ENCODE peak calls at places on chromosome 14, in nine cellular contexts. E is psoas muscle; Z is neural progenitor cell; U is brain microvascular endothelial cell; O is endothelial cell of umbilical vein; W is naive thymus-derived CD4-positive, alpha-beta T cell; Q is pancreas; N is trophoblast cell; G is stomach. B is an unnamed sample.

GRCh38 chr14:104689620-104690265 is 325 bp downstream of the INF2 start:
- DNase-seq in Z (no peak), U (no peak), E (no peak), G (no peak), Q (no peak), O (no peak), N (no peak), W (no peak), B (no peak)

GRCh38 chr14:60174352-60175254 is 9.4 kb upstream of the DHRS7 start:
- DNase-seq in W (no peak), G (no peak), Q (no peak), U (no peak), Z (no peak), N (no peak), E (no peak), O (no peak), B (no peak)

GRCh38 chr14:96629082-96629481 is 126.9 kb downstream of the PAPOLA start:
- DNase-seq in Q (no peak), U (no peak), E (no peak), O (no peak), W (no peak), G (no peak), Z (no peak), N (no peak), B (no peak)

GRCh38 chr14:54462048-54462447 is 20.9 kb upstream of the CNIH1 start:
- DNase-seq in N (no peak), U (no peak), O (peak), E (no peak), Q (no peak), W (no peak), Z (no peak), G (no peak), B (no peak)

GRCh38 chr14:96264850-96265249 is 8.8 kb downstream of the BDKRB1 start:
- DNase-seq in Q (no peak), U (peak), N (no peak), G (no peak), W (no peak), E (no peak), O (no peak), Z (peak), B (no peak)

GRCh38 chr14:22610931-22611330 is 12.8 kb downstream of the ABHD4 start:
- DNase-seq in Q (no peak), E (no peak), N (no peak), O (no peak), W (no peak), G (no peak), Z (no peak), U (no peak), B (no peak)

GRCh38 chr14:31950760-31951637 is 126.1 kb upstream of the ARHGAP5 start:
- DNase-seq in O (no peak), W (no peak), G (peak), N (peak), Q (no peak), E (peak), U (no peak), Z (peak), B (no peak)

GRCh38 chr14:96203116-96203515 is 1.5 kb upstream of the BDKRB2 start:
- DNase-seq in O (no peak), W (no peak), Z (no peak), E (no peak), Q (no peak), U (no peak), N (no peak), G (no peak), B (no peak)

GRCh38 chr14:57848353-57848752 is 17.5 kb downstream of the SLC35F4 start:
- DNase-seq in G (no peak), W (no peak), Z (no peak), Q (no peak), E (no peak), N (no peak), O (no peak), U (no peak), B (no peak)

GRCh38 chr14:32754209-32754608 is 184.5 kb upstream of the NPAS3 start:
- DNase-seq in U (no peak), G (no peak), Z (no peak), Q (no peak), N (no peak), E (no peak), W (no peak), O (no peak), B (no peak)

GRCh38 chr14:25833341-25834121 is 764.3 kb downstream of the NOVA1 start:
- DNase-seq in U (peak), E (no peak), W (no peak), Q (no peak), G (peak), N (no peak), Z (peak), O (peak), B (no peak)

GRCh38 chr14:63852817-63853730 is at the start of gene SYNE2:
- DNase-seq in W (peak), U (peak), G (peak), N (peak), Z (peak), Q (peak), O (peak), E (peak), B (peak)

GRCh38 chr14:34711808-34712712 is 2.3 kb downstream of the CFL2 start:
- DNase-seq in G (no peak), E (no peak), W (no peak), O (no peak), Z (no peak), U (no peak), Q (no peak), N (no peak), B (no peak)

DNA sequence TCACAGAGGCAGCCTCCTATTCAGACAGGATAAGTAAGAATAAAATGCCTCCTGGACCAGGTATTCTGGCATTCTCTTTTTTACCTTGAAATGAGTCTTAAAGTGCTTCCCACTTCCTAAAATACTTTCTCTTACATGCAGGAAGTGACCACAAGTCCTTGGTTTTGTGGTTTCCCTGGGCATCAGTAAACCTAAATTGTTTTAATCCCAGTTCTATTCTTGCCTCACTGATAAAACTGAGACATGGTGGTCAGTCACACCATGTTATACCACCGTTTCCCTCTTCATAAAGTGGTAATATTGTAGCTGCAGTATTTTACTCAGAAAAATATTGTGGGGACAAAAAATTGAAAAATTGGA is 1.2 kb upstream of the SALL2 start:
- DNase-seq in Z (no peak), U (no peak), O (no peak), W (no peak), N (no peak), Q (no peak), E (no peak), G (no peak), B (no peak)
- H3K4me3 ChIP-seq in Z (peak), U (no peak), O (no peak), W (no peak), N (no peak), Q (no peak), E (no peak), G (peak), B (no peak)

DNA sequence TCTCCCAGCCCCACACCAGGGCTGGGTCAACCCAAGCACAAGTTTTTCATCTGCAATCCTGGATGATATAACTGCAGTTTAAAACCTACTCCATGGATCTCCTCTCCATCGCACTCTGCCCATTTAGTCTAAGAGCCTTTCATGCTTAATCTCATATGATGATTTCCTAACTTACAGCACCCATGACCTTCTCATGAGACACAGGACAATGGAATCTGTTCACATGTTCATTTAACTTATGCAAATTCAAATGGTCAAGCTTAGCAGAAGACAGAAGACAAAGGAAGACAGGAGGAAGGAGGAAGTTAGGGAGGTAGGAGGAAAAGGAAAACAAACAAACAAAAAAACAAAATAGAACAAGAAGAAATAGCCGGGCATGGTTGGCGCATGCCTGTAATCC is 64.6 kb upstream of the PNMA1 start:
- DNase-seq in Z (no peak), E (no peak), W (no peak), G (no peak), N (no peak), U (no peak), O (no peak), Q (no peak), B (no peak)
- H3K27ac ChIP-seq in Z (no peak), E (no peak), W (no peak), G (no peak), N (no peak), U (no peak), O (no peak), Q (no peak), B (no peak)

GRCh38 chr14:102923201-102923919 is 897 bp downstream of the AMN start:
- DNase-seq in U (no peak), O (no peak), W (no peak), Z (peak), G (no peak), E (no peak), Q (no peak), N (no peak), B (no peak)
- H3K4me3 ChIP-seq in U (peak), O (no peak), W (no peak), Z (peak), G (peak), E (peak), Q (peak), N (no peak), B (no peak)

DNA sequence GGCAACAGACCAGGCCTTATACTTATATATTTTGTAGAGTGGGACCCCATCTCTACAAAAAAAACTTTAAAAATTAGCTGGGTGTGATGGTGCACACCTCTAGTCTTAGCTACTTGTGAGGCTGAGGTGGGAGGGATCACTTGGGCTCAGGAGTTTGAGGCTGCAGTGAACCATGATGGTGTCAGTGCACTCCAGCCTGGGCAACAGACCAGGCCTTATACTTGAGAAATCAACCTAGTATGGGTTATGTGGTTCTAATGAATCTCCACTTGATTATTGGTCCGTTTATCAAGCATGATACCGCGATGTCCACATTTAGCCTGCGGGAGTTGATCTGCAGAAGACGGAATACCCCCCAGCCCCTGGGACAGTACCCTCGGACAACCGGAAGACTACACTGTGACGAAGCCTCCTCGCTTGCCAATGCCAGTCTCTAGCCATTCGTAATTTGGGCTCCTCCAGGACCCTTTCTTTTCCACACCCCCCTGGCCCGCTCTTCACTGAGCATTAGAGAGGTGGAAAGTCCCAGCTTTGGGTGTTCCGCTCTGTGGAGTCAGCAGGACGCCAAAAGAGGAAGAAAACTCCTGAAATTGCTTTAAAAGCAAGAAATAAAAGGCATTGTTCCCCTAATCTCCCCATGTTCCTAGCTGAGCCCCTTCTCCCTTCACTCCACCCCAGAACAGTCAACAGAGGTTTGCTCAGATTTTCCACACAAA is 19.4 kb downstream of the LTBP2 start:
- DNase-seq in Z (no peak), U (no peak), O (no peak), N (no peak), Q (no peak), W (no peak), G (no peak), E (no peak), B (no peak)
- H3K27ac ChIP-seq in Z (no peak), U (no peak), O (no peak), N (no peak), Q (no peak), W (no peak), G (peak), E (peak), B (no peak)

DNA sequence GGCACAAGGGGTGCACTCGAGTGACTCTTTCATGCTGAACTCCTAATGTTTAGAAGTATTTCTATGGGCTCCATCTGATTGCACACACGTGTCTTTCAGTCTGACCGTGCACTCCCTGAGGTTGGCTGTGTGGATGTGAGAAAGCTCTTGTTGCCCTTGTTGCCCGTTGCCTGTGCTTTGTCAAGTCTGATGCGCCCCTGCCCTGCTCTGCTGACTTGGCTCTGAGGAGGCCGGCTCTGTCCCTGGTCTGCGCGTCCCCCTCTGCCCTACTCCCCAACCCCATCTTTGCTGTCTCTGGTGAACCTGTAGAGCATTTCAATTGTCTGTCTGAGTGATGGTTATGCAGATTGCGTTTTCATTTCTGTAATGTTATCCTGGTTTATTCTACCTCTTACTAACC is 802.3 kb downstream of the NRXN3 start:
- DNase-seq in Q (no peak), W (no peak), N (no peak), Z (no peak), U (no peak), G (no peak), O (no peak), E (no peak), B (no peak)
- H3K4me3 ChIP-seq in Q (no peak), W (no peak), N (no peak), Z (no peak), U (no peak), G (no peak), O (no peak), E (no peak), B (no peak)

DNA sequence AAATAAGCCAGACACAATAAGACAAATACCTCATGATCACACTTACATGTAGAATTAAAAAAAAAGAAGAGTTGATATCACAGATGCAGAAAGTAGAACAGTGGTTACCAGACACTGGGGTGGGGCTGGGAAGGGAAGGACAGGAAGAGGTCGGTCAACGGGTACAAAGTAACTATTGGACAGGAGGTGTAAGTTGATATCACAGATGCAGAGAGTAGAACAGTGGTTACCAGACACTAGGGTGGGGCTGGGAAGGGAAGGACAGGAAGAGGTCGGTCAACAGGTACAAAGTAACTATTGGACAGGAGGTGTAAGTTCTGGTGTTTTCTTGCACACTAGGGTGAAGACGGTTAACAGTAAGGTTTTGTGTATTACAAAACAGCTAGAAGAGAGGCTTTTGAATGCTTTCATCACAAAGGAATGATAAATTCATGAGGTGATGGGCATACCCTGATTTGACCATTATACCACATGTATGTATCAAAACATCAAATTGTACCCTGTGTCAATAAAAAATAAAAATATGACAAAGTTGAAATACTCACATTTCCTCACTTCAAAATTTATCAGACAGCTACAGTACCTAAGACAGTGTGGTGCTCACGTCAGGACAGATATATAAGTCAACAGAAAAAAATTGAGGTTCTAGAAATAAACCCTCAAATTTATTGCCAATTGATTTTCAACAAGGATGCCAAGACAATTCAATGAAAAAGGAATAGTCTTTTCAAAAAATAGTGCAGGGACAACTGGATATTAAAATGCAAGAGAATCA is 32.8 kb downstream of the GALC start:
- DNase-seq in N (no peak), G (no peak), Q (no peak), O (no peak), E (no peak), W (no peak), U (no peak), Z (no peak), B (no peak)
- H3K27ac ChIP-seq in N (no peak), G (no peak), Q (no peak), O (no peak), E (no peak), W (no peak), U (no peak), Z (no peak), B (peak)

GRCh38 chr14:69701857-69702256 is 65.1 kb upstream of the SRSF5 start:
- DNase-seq in Z (no peak), W (no peak), N (no peak), U (no peak), G (no peak), O (peak), E (no peak), Q (no peak), B (no peak)
- H3K4me3 ChIP-seq in Z (no peak), W (no peak), N (no peak), U (no peak), G (no peak), O (no peak), E (no peak), Q (no peak), B (no peak)

GRCh38 chr14:102344485-102344884 is 18.2 kb downstream of the CINP start:
- DNase-seq in U (no peak), O (no peak), G (no peak), Z (no peak), N (no peak), W (no peak), E (no peak), Q (no peak), B (no peak)

GRCh38 chr14:102341566-102341965 is 21.1 kb downstream of the CINP start:
- DNase-seq in G (no peak), Z (no peak), O (no peak), Q (no peak), E (no peak), W (no peak), N (no peak), U (no peak), B (no peak)

GRCh38 chr14:102345232-102345631 is 17.5 kb downstream of the CINP start:
- DNase-seq in G (no peak), Z (no peak), Q (no peak), N (no peak), O (no peak), U (no peak), E (no peak), W (no peak), B (no peak)

GRCh38 chr14:102342238-102342637 is 20.5 kb downstream of the CINP start:
- DNase-seq in W (no peak), E (no peak), Z (no peak), U (no peak), G (no peak), N (no peak), O (no peak), Q (no peak), B (no peak)

DNA sequence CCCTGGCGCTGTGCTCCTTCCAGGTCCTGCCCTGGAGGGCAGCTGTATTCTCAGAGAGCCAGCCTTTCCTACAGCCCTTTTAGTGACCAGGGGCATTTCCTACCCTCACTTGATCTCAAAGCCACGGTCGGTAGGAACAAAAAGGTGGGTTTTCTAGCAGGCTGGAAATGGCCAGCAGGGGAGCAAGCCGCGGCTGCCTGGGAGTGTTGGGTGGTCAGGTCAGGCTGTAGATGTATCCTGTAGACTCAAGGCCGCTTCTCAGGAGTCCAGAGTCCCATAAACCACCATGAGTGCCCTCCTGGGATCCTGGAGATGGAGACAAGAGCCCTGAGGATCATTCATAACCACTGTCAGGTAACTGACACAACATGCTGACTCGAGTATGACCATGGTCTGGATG is 18.6 kb downstream of the CINP start:
- DNase-seq in N (no peak), G (no peak), U (no peak), O (no peak), W (no peak), Q (no peak), Z (no peak), E (no peak), B (no peak)
- H3K27ac ChIP-seq in N (no peak), G (no peak), U (no peak), O (no peak), W (no peak), Q (no peak), Z (no peak), E (no peak), B (no peak)

B was measured in CD8-positive, alpha-beta memory T cell.